ENCODE peak calls at places on chromosome 5, in ten cellular contexts. R is ovary, P is dorsolateral prefrontal cortex, D is left lung, G is right cardiac atrium, E is fibroblast of pulmonary artery, Y is astrocyte of the spinal cord, U is aorta, N is tibial nerve, V is BJ. M is an unnamed sample.

GRCh38 chr5:6788439-6788838 is 75.2 kb downstream of the TENT4A start:
- DNase-seq in N (no peak), R (no peak), G (no peak), U (no peak), Y (no peak), P (no peak), E (no peak), D (no peak), V (no peak), M (no peak)

GRCh38 chr5:172802585-172803176 is 31.4 kb upstream of the ERGIC1 start:
- DNase-seq in R (no peak), N (no peak), E (peak), U (no peak), P (no peak), D (no peak), V (no peak), Y (peak), G (no peak), M (no peak)

GRCh38 chr5:66440202-66440680 is 156.0 kb upstream of the MAST4 start:
- DNase-seq in E (peak), N (no peak), G (peak), P (no peak), R (no peak), V (no peak), Y (peak), D (no peak), U (peak), M (no peak)

GRCh38 chr5:6510132-6510531 is 61.5 kb downstream of the UBE2QL1 start:
- DNase-seq in R (no peak), U (no peak), E (no peak), Y (peak), D (no peak), P (no peak), G (no peak), N (no peak), V (no peak), M (no peak)

GRCh38 chr5:74251106-74252032 is 389.2 kb downstream of the ENC1 start:
- DNase-seq in V (peak), E (peak), Y (peak), U (peak), R (peak), N (no peak), P (no peak), G (peak), D (peak), M (peak)

GRCh38 chr5:176131771-176132170 is 106.5 kb upstream of the SIMC1 start:
- DNase-seq in Y (no peak), U (no peak), D (no peak), P (no peak), G (no peak), N (no peak), R (peak), E (no peak), V (no peak), M (no peak)

GRCh38 chr5:160133071-160133917 is 14.0 kb upstream of the PWWP2A start:
- DNase-seq in P (no peak), N (peak), D (peak), Y (peak), G (peak), V (no peak), U (peak), R (peak), E (peak), M (no peak)

GRCh38 chr5:94329115-94329514 is 289.3 kb downstream of the KIAA0825 start:
- DNase-seq in E (peak), V (no peak), U (no peak), R (no peak), G (no peak), D (no peak), Y (peak), P (no peak), N (no peak), M (no peak)

GRCh38 chr5:163509288-163510040 is 4.0 kb downstream of the MAT2B start:
- DNase-seq in G (no peak), D (no peak), N (no peak), Y (peak), P (no peak), U (no peak), V (no peak), E (peak), R (no peak), M (no peak)

GRCh38 chr5:3122985-3123762 is 371.7 kb upstream of the IRX2 start:
- DNase-seq in G (no peak), U (no peak), D (no peak), Y (no peak), N (no peak), P (no peak), E (no peak), V (no peak), R (no peak), M (no peak)
- H3K4me3 ChIP-seq in G (no peak), U (no peak), D (no peak), Y (no peak), N (no peak), P (no peak), E (no peak), V (no peak), R (no peak), M (no peak)

GRCh38 chr5:9165567-9165966 is 380.3 kb downstream of the SEMA5A start:
- DNase-seq in Y (no peak), N (no peak), U (no peak), P (no peak), E (no peak), R (no peak), V (no peak), D (no peak), G (no peak), M (no peak)
- H3K4me3 ChIP-seq in Y (no peak), N (no peak), U (no peak), P (no peak), E (no peak), R (no peak), V (no peak), D (no peak), G (no peak), M (no peak)

GRCh38 chr5:141882594-141883183 is 4.5 kb upstream of the PCDH1 start:
- DNase-seq in V (no peak), G (no peak), N (no peak), D (no peak), P (peak), U (no peak), R (no peak), Y (no peak), E (no peak), M (no peak)
- H3K4me3 ChIP-seq in V (no peak), G (no peak), N (peak), D (no peak), P (peak), U (no peak), R (no peak), Y (no peak), E (no peak), M (no peak)

GRCh38 chr5:125006011-125006685 is 259.7 kb upstream of the ZNF608 start:
- DNase-seq in V (no peak), P (no peak), U (no peak), N (no peak), D (no peak), Y (no peak), R (no peak), E (no peak), G (no peak), M (no peak)
- H3K4me3 ChIP-seq in V (no peak), P (no peak), U (no peak), N (no peak), D (no peak), Y (no peak), R (no peak), E (no peak), G (no peak), M (no peak)

DNA sequence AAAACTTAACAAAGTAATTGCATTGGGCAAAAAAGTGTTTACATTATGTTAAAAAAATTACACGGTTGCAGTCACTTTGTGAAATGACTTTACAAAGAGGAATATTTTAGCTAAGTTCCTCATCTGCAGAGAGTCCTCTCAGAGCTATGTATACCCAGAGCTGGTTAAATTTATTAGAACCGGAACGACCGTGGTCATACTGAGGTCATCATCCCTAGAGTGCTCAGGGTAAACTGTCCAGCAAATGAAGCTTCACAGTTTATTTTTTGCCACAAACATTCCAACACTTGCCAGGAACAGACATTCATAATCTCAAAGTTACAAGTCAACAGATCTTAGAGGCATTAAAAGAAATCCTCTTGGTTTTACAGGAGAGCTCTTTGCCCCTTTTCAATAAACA is 902 bp downstream of the ROPN1L start:
- DNase-seq in E (no peak), U (no peak), Y (no peak), N (no peak), G (no peak), P (no peak), R (no peak), V (no peak), D (no peak), M (no peak)
- H3K4me3 ChIP-seq in E (peak), U (no peak), Y (peak), N (peak), G (no peak), P (peak), R (no peak), V (no peak), D (no peak), M (peak)

GRCh38 chr5:38738898-38739743 is 106.7 kb upstream of the OSMR start:
- DNase-seq in D (no peak), R (no peak), P (no peak), G (no peak), U (no peak), Y (peak), V (no peak), N (no peak), E (peak), M (no peak)

GRCh38 chr5:38736089-38736488 is 109.7 kb upstream of the OSMR start:
- DNase-seq in D (no peak), Y (no peak), R (no peak), E (no peak), P (no peak), V (no peak), U (no peak), G (no peak), N (no peak), M (no peak)

GRCh38 chr5:38731461-38731860 is 114.4 kb upstream of the OSMR start:
- DNase-seq in Y (no peak), N (no peak), G (no peak), E (no peak), R (no peak), D (no peak), U (no peak), P (no peak), V (no peak), M (no peak)

GRCh38 chr5:38734353-38734752 is 111.5 kb upstream of the OSMR start:
- DNase-seq in N (no peak), P (no peak), E (no peak), D (no peak), R (no peak), U (no peak), Y (no peak), G (no peak), V (no peak), M (no peak)
- H3K4me3 ChIP-seq in N (no peak), P (no peak), E (no peak), D (no peak), R (no peak), U (no peak), Y (no peak), G (no peak), V (no peak), M (no peak)

GRCh38 chr5:62596691-62597090 is 18.1 kb downstream of the LRRC70 start:
- DNase-seq in E (no peak), G (no peak), Y (no peak), V (no peak), P (no peak), R (no peak), N (no peak), U (no peak), D (no peak), M (no peak)
- H3K4me3 ChIP-seq in E (no peak), G (no peak), Y (no peak), V (no peak), P (no peak), R (no peak), N (no peak), U (no peak), D (no peak), M (no peak)

DNA sequence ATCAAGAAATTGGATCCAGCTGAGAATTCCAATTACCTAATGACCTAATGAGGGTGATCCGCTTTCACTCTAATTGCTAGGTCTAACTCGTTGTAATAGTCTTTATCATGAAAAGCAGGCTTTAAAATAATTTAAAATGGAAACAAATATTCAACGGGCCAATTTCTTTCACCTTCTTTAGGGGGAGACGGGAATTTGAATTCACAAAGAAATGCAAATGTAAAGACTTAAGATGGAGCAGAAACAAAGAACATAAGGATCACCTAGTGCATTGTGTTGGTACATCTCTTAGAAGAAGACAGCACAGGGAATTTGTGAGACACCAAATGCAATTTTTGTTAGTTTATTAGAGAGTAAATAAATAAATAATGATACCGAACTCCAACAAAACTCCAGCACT is 1.5 kb upstream of the KCNN2 start:
- DNase-seq in V (no peak), N (no peak), E (no peak), G (no peak), D (no peak), R (no peak), Y (no peak), P (no peak), U (no peak), M (no peak)
- H3K4me3 ChIP-seq in V (peak), N (no peak), E (no peak), G (no peak), D (peak), R (peak), Y (no peak), P (peak), U (no peak), M (peak)